ENCODE peak calls at places on chromosomes 5 and 9, in six cellular contexts. F, Z, E, T, K and V are unnamed samples.

GRCh38 chr9:23379842-23380241 is 446.2 kb downstream of the ELAVL2 start:
- DNase-seq in T (no peak), F (no peak), K (no peak), E (no peak), Z (no peak), V (no peak)

GRCh38 chr5:39519566-39520231 is 94.9 kb upstream of the DAB2 start:
- DNase-seq in Z (no peak), T (no peak), F (no peak), E (no peak), K (no peak), V (no peak)

GRCh38 chr5:2752059-2752874 is 790 bp upstream of the IRX2 start:
- DNase-seq in T (peak), Z (no peak), E (no peak), K (no peak), F (no peak), V (no peak)

GRCh38 chr5:6750951-6751685 is 37.9 kb downstream of the TENT4A start:
- DNase-seq in F (no peak), E (no peak), Z (no peak), T (no peak), K (no peak), V (no peak)

GRCh38 chr9:124256517-124257069 is 1.2 kb upstream of the NEK6 start:
- DNase-seq in E (peak), T (peak), F (no peak), K (no peak), Z (no peak), V (no peak)

GRCh38 chr5:96919754-96920197 is 16.1 kb upstream of the LNPEP start:
- DNase-seq in Z (no peak), T (no peak), F (no peak), K (no peak), E (no peak), V (peak)

GRCh38 chr5:115589043-115589442 is 13.2 kb downstream of the TICAM2 start:
- DNase-seq in E (no peak), T (no peak), F (no peak), Z (no peak), K (no peak), V (no peak)

GRCh38 chr9:130531670-130532069 is 47.7 kb upstream of the FUBP3 start:
- DNase-seq in K (no peak), E (no peak), T (no peak), F (no peak), Z (no peak), V (no peak)

GRCh38 chr5:56481998-56482698 is 249.0 kb upstream of the ANKRD55 start:
- DNase-seq in Z (no peak), F (no peak), E (no peak), K (no peak), T (no peak), V (no peak)
- TF ChIP-seq CTCF in Z (no peak), F (no peak), E (no peak), K (no peak), T (no peak), V (no peak)

DNA sequence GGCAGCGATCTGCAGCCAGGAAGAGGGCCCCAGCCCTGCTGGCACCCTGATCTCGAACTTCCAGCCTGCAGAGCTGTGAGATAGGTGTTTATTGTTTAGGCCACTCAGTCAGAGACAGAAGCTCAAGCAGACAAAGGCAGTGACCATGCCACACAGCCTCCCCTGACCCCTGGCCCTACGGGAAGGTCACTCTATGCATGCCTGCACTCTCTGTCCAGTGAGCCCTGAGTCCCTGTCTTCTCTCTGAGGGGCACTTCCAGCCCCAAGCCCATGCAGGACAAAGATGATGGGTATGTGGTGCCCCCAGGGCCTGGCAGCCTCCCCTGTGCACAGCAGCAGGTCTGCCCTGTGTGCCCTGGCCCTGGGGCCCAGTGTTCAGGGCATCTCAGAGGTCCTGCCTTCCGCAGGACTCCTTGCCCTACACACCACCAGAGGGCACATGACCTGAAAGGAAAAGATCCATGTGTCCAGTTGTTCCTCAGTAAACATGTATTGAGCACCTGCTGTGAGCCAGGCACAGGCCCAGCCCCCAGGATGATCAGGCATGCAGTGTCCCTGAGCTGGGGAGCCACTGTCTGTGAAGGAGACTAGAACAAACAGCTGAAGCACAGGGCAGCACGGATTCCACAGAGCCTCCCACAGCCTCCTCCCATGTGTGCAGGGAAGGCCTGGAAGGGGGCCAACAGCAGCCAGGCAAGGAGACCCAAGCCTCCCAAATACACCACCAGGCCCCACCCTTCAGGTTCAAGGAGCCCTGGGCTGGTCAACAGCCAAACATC is 109.3 kb downstream of the ATPSCKMT start:
- DNase-seq in T (peak), E (no peak), K (no peak), Z (no peak), F (peak), V (no peak)
- TF ChIP-seq CTCF in T (peak), E (peak), K (peak), Z (no peak), F (peak), V (no peak)

DNA sequence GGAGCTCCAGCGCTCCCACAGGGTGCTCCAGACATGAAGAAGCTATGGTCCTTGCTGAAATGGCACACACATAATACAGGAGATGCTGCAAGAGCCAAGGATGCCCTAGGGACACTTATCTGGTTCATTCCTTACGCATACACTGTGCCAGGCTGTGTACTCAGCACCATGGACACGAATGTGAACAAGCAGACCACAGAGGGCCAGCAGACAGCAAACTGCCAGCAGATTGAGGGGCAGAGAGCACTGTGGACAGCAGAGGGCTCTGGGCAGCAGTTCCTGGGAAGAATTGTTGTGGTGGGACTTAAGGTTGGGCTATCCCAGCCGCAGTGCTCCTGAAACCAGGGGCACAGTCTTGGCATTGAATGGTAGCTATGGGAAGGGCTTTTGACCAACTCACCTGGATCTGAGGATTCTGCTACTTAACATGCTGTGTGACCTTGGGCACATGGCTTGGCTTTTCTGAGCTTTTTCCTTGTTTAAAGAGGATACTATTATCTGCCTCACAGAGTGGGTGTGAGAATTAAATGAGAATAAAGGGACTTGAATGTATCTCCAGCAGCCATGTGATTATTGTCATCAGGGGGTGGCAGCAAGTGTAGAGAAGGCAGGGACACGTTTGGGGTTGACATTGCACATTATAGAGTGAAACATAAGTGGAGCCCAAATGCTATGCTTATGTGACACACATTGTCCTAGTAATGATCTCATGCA is 30.0 kb downstream of the PPARGC1B start:
- DNase-seq in K (no peak), F (no peak), Z (no peak), E (no peak), T (no peak), V (no peak)
- TF ChIP-seq CTCF in K (no peak), F (no peak), Z (no peak), E (no peak), T (no peak), V (no peak)

DNA sequence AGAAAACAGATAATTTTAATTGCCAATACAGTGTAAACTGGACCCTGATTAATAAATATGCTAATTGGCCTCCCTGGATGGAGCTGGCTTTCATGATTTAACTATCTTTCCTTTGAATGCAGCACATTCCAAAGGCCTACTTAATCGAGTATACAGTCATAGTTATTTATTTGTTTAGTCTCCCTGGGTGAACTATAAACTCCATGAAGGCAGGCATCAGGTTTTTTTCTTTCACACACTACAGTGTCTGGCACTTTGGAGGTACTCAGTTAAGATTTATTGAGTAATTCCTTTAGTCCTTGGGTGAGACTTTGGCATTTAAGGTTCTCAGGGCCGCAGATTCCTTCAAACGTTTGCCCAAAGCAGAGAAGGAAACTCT is 20.4 kb downstream of the RUSC2 start:
- DNase-seq in F (no peak), T (peak), E (no peak), Z (no peak), K (no peak), V (no peak)
- TF ChIP-seq CTCF in F (no peak), T (no peak), E (no peak), Z (no peak), K (no peak), V (no peak)